ENCODE peak calls at places on chromosomes 7 and 10, in six cellular contexts. One of them, this sample, is unnamed.

GRCh38 chr10:618229-618989 is 71.1 kb downstream of the DIP2C start:
- DNase-seq in esophagus muscularis mucosa: no peak
- DNase-seq in tibial nerve: no peak
- DNase-seq in ovary: no peak
- DNase-seq in A549: no peak
- DNase-seq in upper lobe of left lung: no peak
- DNase-seq in this sample: no peak

GRCh38 chr7:41880107-41880506 is 177.2 kb upstream of the INHBA start:
- DNase-seq in esophagus muscularis mucosa: no peak
- DNase-seq in tibial nerve: no peak
- DNase-seq in ovary: no peak
- DNase-seq in A549: no peak
- DNase-seq in upper lobe of left lung: no peak
- DNase-seq in this sample: no peak

GRCh38 chr10:29130190-29130673 is 158.6 kb upstream of the LYZL1 start:
- DNase-seq in esophagus muscularis mucosa: no peak
- DNase-seq in tibial nerve: no peak
- DNase-seq in ovary: no peak
- DNase-seq in A549: peak
- DNase-seq in upper lobe of left lung: no peak
- DNase-seq in this sample: no peak

GRCh38 chr7:36777062-36777461 is 52.8 kb upstream of the AOAH start:
- DNase-seq in esophagus muscularis mucosa: no peak
- DNase-seq in tibial nerve: no peak
- DNase-seq in ovary: no peak
- DNase-seq in A549: no peak
- DNase-seq in upper lobe of left lung: peak
- DNase-seq in this sample: peak

GRCh38 chr7:116030626-116031276 is at the start of gene TFEC:
- DNase-seq in esophagus muscularis mucosa: no peak
- DNase-seq in tibial nerve: no peak
- DNase-seq in ovary: no peak
- DNase-seq in A549: peak
- DNase-seq in upper lobe of left lung: no peak
- DNase-seq in this sample: no peak

GRCh38 chr10:10092581-10092980 is 925.1 kb upstream of the CELF2 start:
- DNase-seq in esophagus muscularis mucosa: no peak
- DNase-seq in tibial nerve: no peak
- DNase-seq in ovary: peak
- DNase-seq in A549: no peak
- DNase-seq in upper lobe of left lung: no peak
- DNase-seq in this sample: no peak

GRCh38 chr7:144255471-144255897 is 9.1 kb downstream of the OR2A7 start:
- DNase-seq in esophagus muscularis mucosa: peak
- DNase-seq in tibial nerve: no peak
- DNase-seq in ovary: no peak
- DNase-seq in A549: no peak
- DNase-seq in upper lobe of left lung: peak
- DNase-seq in this sample: no peak

GRCh38 chr7:135959655-135960363 is 17.4 kb downstream of the MTPN start:
- DNase-seq in esophagus muscularis mucosa: no peak
- DNase-seq in tibial nerve: no peak
- DNase-seq in ovary: no peak
- DNase-seq in A549: no peak
- DNase-seq in upper lobe of left lung: no peak
- DNase-seq in this sample: no peak

GRCh38 chr10:93897070-93897797 is 3.5 kb downstream of the SLC35G1 start:
- DNase-seq in esophagus muscularis mucosa: no peak
- DNase-seq in tibial nerve: no peak
- DNase-seq in ovary: no peak
- DNase-seq in A549: no peak
- DNase-seq in upper lobe of left lung: no peak
- DNase-seq in this sample: peak

GRCh38 chr10:46992794-46993552 is 81.7 kb downstream of the PTPN20 start:
- DNase-seq in esophagus muscularis mucosa: no peak
- DNase-seq in tibial nerve: no peak
- DNase-seq in ovary: no peak
- DNase-seq in A549: peak
- DNase-seq in upper lobe of left lung: no peak
- DNase-seq in this sample: peak

GRCh38 chr10:26697163-26697921 is at the start of gene PDSS1:
- DNase-seq in esophagus muscularis mucosa: peak
- DNase-seq in tibial nerve: peak
- DNase-seq in ovary: peak
- DNase-seq in A549: peak
- DNase-seq in upper lobe of left lung: peak
- DNase-seq in this sample: peak

GRCh38 chr10:127196955-127197432 is 603 bp upstream of the INSYN2A start:
- DNase-seq in esophagus muscularis mucosa: no peak
- DNase-seq in tibial nerve: no peak
- DNase-seq in ovary: no peak
- DNase-seq in A549: no peak
- DNase-seq in upper lobe of left lung: no peak
- DNase-seq in this sample: no peak

GRCh38 chr7:67644149-67644548 is 647.5 kb downstream of the TYW1 start:
- DNase-seq in esophagus muscularis mucosa: no peak
- DNase-seq in tibial nerve: peak
- DNase-seq in ovary: no peak
- DNase-seq in A549: no peak
- DNase-seq in upper lobe of left lung: no peak
- DNase-seq in this sample: no peak

GRCh38 chr10:24503627-24504320 is 219.9 kb downstream of the ARHGAP21 start:
- DNase-seq in esophagus muscularis mucosa: no peak
- DNase-seq in tibial nerve: no peak
- DNase-seq in ovary: no peak
- DNase-seq in A549: peak
- DNase-seq in upper lobe of left lung: peak
- DNase-seq in this sample: peak

GRCh38 chr10:82969405-82969804 is 1094.4 kb downstream of the NRG3 start:
- DNase-seq in esophagus muscularis mucosa: no peak
- DNase-seq in tibial nerve: no peak
- DNase-seq in ovary: no peak
- DNase-seq in A549: peak
- DNase-seq in upper lobe of left lung: no peak
- DNase-seq in this sample: no peak

GRCh38 chr7:156791241-156791640 is 101.7 kb downstream of the LMBR1 start:
- DNase-seq in esophagus muscularis mucosa: no peak
- DNase-seq in tibial nerve: no peak
- DNase-seq in ovary: no peak
- DNase-seq in A549: no peak
- DNase-seq in upper lobe of left lung: no peak
- DNase-seq in this sample: no peak

GRCh38 chr7:36475371-36475770 is 85.7 kb downstream of the ANLN start:
- DNase-seq in esophagus muscularis mucosa: no peak
- DNase-seq in tibial nerve: no peak
- DNase-seq in ovary: no peak
- DNase-seq in A549: peak
- DNase-seq in upper lobe of left lung: no peak
- DNase-seq in this sample: no peak

GRCh38 chr10:132449051-132449825 is 52.2 kb downstream of the PWWP2B start:
- DNase-seq in esophagus muscularis mucosa: no peak
- DNase-seq in tibial nerve: no peak
- DNase-seq in ovary: peak
- DNase-seq in A549: peak
- DNase-seq in upper lobe of left lung: peak
- DNase-seq in this sample: peak

GRCh38 chr7:7335909-7336308 is 153.6 kb downstream of the C1GALT1 start:
- DNase-seq in esophagus muscularis mucosa: no peak
- DNase-seq in tibial nerve: no peak
- DNase-seq in ovary: no peak
- DNase-seq in A549: no peak
- DNase-seq in upper lobe of left lung: no peak
- DNase-seq in this sample: no peak

GRCh38 chr7:7330997-7331396 is 148.7 kb downstream of the C1GALT1 start:
- DNase-seq in esophagus muscularis mucosa: no peak
- DNase-seq in tibial nerve: no peak
- DNase-seq in ovary: no peak
- DNase-seq in A549: peak
- DNase-seq in upper lobe of left lung: no peak
- DNase-seq in this sample: no peak

GRCh38 chr7:7331523-7331922 is 149.2 kb downstream of the C1GALT1 start:
- DNase-seq in esophagus muscularis mucosa: no peak
- DNase-seq in tibial nerve: no peak
- DNase-seq in ovary: no peak
- DNase-seq in A549: no peak
- DNase-seq in upper lobe of left lung: no peak
- DNase-seq in this sample: no peak

GRCh38 chr7:7333610-7334009 is 151.3 kb downstream of the C1GALT1 start:
- DNase-seq in esophagus muscularis mucosa: no peak
- DNase-seq in tibial nerve: no peak
- DNase-seq in ovary: no peak
- DNase-seq in A549: no peak
- DNase-seq in upper lobe of left lung: no peak
- DNase-seq in this sample: no peak

DNA sequence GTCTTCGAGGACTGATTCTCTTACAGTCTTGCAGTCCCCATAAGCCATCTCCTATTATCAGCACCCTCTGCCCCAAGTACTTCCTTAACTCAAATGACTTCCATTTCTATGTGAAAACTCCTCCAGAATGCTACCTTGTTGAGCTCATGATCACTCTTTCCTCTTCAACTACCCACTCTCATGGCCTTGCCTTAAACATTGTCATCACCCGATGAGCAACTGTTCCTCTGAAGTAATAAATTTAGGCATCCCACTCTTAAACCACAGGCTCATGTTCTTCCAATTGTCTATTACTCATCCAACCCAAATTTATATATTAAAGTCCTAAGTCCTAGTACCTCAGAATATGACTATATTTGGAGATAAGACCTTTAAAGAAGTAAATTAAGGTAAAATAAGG is 152.9 kb downstream of the C1GALT1 start:
- DNase-seq in esophagus muscularis mucosa: no peak
- DNase-seq in tibial nerve: no peak
- DNase-seq in ovary: no peak
- DNase-seq in A549: no peak
- DNase-seq in upper lobe of left lung: no peak
- DNase-seq in this sample: no peak
- TF ChIP-seq CTCF in esophagus muscularis mucosa: no peak
- TF ChIP-seq CTCF in tibial nerve: no peak
- TF ChIP-seq CTCF in ovary: no peak
- TF ChIP-seq CTCF in A549: no peak
- TF ChIP-seq CTCF in upper lobe of left lung: no peak
- TF ChIP-seq CTCF in this sample: no peak

GRCh38 chr10:23341004-23341403 is 3.6 kb downstream of the C10orf67 start:
- DNase-seq in esophagus muscularis mucosa: peak
- DNase-seq in tibial nerve: no peak
- DNase-seq in ovary: no peak
- DNase-seq in A549: no peak
- DNase-seq in upper lobe of left lung: no peak
- DNase-seq in this sample: no peak

GRCh38 chr10:23342213-23342884 is 2.2 kb downstream of the C10orf67 start:
- DNase-seq in esophagus muscularis mucosa: peak
- DNase-seq in tibial nerve: no peak
- DNase-seq in ovary: no peak
- DNase-seq in A549: no peak
- DNase-seq in upper lobe of left lung: peak
- DNase-seq in this sample: no peak

GRCh38 chr10:23345861-23346260 is 1.3 kb upstream of the C10orf67 start:
- DNase-seq in esophagus muscularis mucosa: no peak
- DNase-seq in tibial nerve: no peak
- DNase-seq in ovary: no peak
- DNase-seq in A549: peak
- DNase-seq in upper lobe of left lung: no peak
- DNase-seq in this sample: no peak

GRCh38 chr10:23343591-23344225 is 889 bp downstream of the C10orf67 start:
- DNase-seq in esophagus muscularis mucosa: peak
- DNase-seq in tibial nerve: peak
- DNase-seq in ovary: peak
- DNase-seq in A549: peak
- DNase-seq in upper lobe of left lung: peak
- DNase-seq in this sample: peak

GRCh38 chr10:23344251-23344841 is at the start of gene C10orf67:
- DNase-seq in esophagus muscularis mucosa: peak
- DNase-seq in tibial nerve: peak
- DNase-seq in ovary: peak
- DNase-seq in A549: peak
- DNase-seq in upper lobe of left lung: peak
- DNase-seq in this sample: peak
- TF ChIP-seq EP300 in esophagus muscularis mucosa: no peak
- TF ChIP-seq EP300 in tibial nerve: peak
- TF ChIP-seq EP300 in ovary: no peak
- TF ChIP-seq EP300 in A549: no peak
- TF ChIP-seq EP300 in upper lobe of left lung: no peak
- TF ChIP-seq EP300 in this sample: no peak

DNA sequence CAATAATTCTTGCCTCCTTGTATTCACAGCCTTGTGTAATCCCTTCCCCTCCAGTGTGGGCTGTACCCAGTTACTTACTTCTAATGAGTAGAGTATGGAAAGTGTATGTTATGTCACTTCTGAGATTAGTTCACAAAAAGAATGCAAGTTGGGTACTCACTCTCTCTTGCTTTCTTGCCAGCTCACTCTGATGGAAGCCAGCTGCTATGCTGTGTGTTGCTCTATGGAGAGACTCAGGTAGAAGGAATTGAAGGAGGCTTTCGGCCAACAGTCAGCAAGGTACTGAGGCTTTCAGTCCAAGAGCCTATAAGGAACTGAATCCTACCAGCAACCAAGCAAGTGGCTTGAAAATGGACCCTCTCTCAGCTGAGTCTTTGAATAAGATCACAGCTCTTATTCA is 9.7 kb upstream of the BICC1 start:
- DNase-seq in esophagus muscularis mucosa: no peak
- DNase-seq in tibial nerve: no peak
- DNase-seq in ovary: no peak
- DNase-seq in A549: no peak
- DNase-seq in upper lobe of left lung: no peak
- DNase-seq in this sample: no peak
- TF ChIP-seq CTCF in esophagus muscularis mucosa: no peak
- TF ChIP-seq CTCF in tibial nerve: no peak
- TF ChIP-seq CTCF in ovary: no peak
- TF ChIP-seq CTCF in A549: no peak
- TF ChIP-seq CTCF in upper lobe of left lung: no peak
- TF ChIP-seq CTCF in this sample: no peak

GRCh38 chr7:141649865-141650499 is 52.0 kb downstream of the DENND11 start:
- DNase-seq in esophagus muscularis mucosa: no peak
- DNase-seq in tibial nerve: no peak
- DNase-seq in ovary: peak
- DNase-seq in A549: peak
- DNase-seq in upper lobe of left lung: no peak
- DNase-seq in this sample: peak
- TF ChIP-seq EP300 in esophagus muscularis mucosa: no peak
- TF ChIP-seq EP300 in tibial nerve: peak
- TF ChIP-seq EP300 in ovary: no peak
- TF ChIP-seq EP300 in A549: no peak
- TF ChIP-seq EP300 in upper lobe of left lung: no peak
- TF ChIP-seq EP300 in this sample: no peak

DNA sequence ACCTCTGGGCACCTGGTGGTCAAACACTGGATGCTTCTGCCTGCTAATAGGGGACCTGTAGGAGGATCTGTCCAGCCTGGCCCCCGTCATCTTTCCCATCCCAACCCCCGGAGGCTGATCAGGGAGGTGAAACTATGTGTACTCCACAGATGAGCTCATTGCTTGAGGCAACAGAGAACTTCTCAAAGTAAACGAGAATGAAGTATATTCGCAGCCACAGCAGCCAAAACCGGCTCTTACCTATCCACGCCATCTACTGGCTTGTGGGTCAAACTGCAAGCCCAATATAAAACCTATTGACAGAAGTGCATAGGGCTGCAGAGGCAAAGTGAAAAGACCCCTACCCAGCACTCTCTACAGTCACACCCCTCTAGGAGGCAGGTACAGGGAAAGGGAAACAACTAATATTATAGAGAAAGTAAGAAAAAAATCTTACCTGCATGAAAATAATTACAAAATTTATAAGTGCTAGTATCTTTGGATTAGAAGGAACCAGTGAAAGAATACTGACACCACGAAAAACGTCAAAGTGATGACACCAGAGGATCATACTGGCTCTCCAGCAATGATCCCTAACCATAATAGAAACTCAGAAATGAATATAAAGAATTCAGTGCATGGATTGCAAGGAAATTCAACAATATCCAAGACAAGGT is 973.5 kb downstream of the ANKRD7 start:
- DNase-seq in esophagus muscularis mucosa: no peak
- DNase-seq in tibial nerve: no peak
- DNase-seq in ovary: no peak
- DNase-seq in A549: peak
- DNase-seq in upper lobe of left lung: peak
- DNase-seq in this sample: no peak
- TF ChIP-seq CTCF in esophagus muscularis mucosa: no peak
- TF ChIP-seq CTCF in tibial nerve: peak
- TF ChIP-seq CTCF in ovary: no peak
- TF ChIP-seq CTCF in A549: peak
- TF ChIP-seq CTCF in upper lobe of left lung: no peak
- TF ChIP-seq CTCF in this sample: peak